ENCODE peak calls at places on chromosome 9, in six cellular contexts. One of them, this sample, is unnamed.

GRCh38 chr9:21889673-21890072 is 87.2 kb downstream of the MTAP start:
- DNase-seq in pancreas: no peak
- DNase-seq in Karpas-422: no peak
- DNase-seq in effector memory CD4-positive, alpha-beta T cell: no peak
- DNase-seq in mammary epithelial cell: no peak
- DNase-seq in left ventricle myocardium inferior: no peak
- DNase-seq in this sample: no peak

GRCh38 chr9:135990468-135991429 is 29.6 kb upstream of the UBAC1 start:
- DNase-seq in Karpas-422: peak; percentile 85
- DNase-seq in left ventricle myocardium inferior: no peak
- DNase-seq in pancreas: peak; percentile 61
- DNase-seq in effector memory CD4-positive, alpha-beta T cell: peak; percentile 59
- DNase-seq in mammary epithelial cell: peak; percentile 27
- DNase-seq in this sample: no peak

GRCh38 chr9:882416-882931 is 41.0 kb downstream of the DMRT1 start:
- DNase-seq in mammary epithelial cell: no peak
- DNase-seq in pancreas: no peak
- DNase-seq in left ventricle myocardium inferior: no peak
- DNase-seq in Karpas-422: no peak
- DNase-seq in effector memory CD4-positive, alpha-beta T cell: no peak
- DNase-seq in this sample: no peak

GRCh38 chr9:71742703-71743102 is 25.6 kb downstream of the CEMIP2 start:
- DNase-seq in Karpas-422: no peak
- DNase-seq in mammary epithelial cell: no peak
- DNase-seq in left ventricle myocardium inferior: no peak
- DNase-seq in effector memory CD4-positive, alpha-beta T cell: no peak
- DNase-seq in pancreas: no peak
- DNase-seq in this sample: no peak

GRCh38 chr9:72371151-72371550 is 6.1 kb upstream of the ZFAND5 start:
- DNase-seq in mammary epithelial cell: no peak
- DNase-seq in left ventricle myocardium inferior: no peak
- DNase-seq in pancreas: no peak
- DNase-seq in effector memory CD4-positive, alpha-beta T cell: no peak
- DNase-seq in Karpas-422: no peak
- DNase-seq in this sample: no peak

GRCh38 chr9:33225319-33226152 is 14.4 kb upstream of the SPINK4 start:
- DNase-seq in mammary epithelial cell: peak; percentile 63
- DNase-seq in effector memory CD4-positive, alpha-beta T cell: peak; percentile 34
- DNase-seq in left ventricle myocardium inferior: no peak
- DNase-seq in Karpas-422: peak; percentile 87
- DNase-seq in pancreas: no peak
- DNase-seq in this sample: peak; percentile 4

GRCh38 chr9:90034071-90034470 is 429.3 kb downstream of the GADD45G start:
- DNase-seq in mammary epithelial cell: no peak
- DNase-seq in Karpas-422: no peak
- DNase-seq in effector memory CD4-positive, alpha-beta T cell: no peak
- DNase-seq in pancreas: no peak
- DNase-seq in left ventricle myocardium inferior: no peak
- DNase-seq in this sample: no peak

GRCh38 chr9:127919253-127919815 is 2.5 kb upstream of the ST6GALNAC4 start:
- DNase-seq in mammary epithelial cell: peak; percentile 99
- DNase-seq in effector memory CD4-positive, alpha-beta T cell: no peak
- DNase-seq in Karpas-422: no peak
- DNase-seq in pancreas: peak; percentile 88
- DNase-seq in left ventricle myocardium inferior: peak; percentile 82
- DNase-seq in this sample: no peak

GRCh38 chr9:116191757-116192415 is 38.3 kb downstream of the PAPPA start:
- DNase-seq in Karpas-422: no peak
- DNase-seq in left ventricle myocardium inferior: no peak
- DNase-seq in pancreas: no peak
- DNase-seq in mammary epithelial cell: no peak
- DNase-seq in effector memory CD4-positive, alpha-beta T cell: no peak
- DNase-seq in this sample: no peak

GRCh38 chr9:124259273-124260078 is 1.7 kb downstream of the NEK6 start:
- DNase-seq in pancreas: peak; percentile 88
- DNase-seq in left ventricle myocardium inferior: peak; percentile 70
- DNase-seq in mammary epithelial cell: peak; percentile 75
- DNase-seq in effector memory CD4-positive, alpha-beta T cell: no peak
- DNase-seq in Karpas-422: peak; percentile 78
- DNase-seq in this sample: no peak

GRCh38 chr9:81108391-81108790 is 581.0 kb downstream of the TLE1 start:
- DNase-seq in left ventricle myocardium inferior: no peak
- DNase-seq in mammary epithelial cell: peak; percentile 56
- DNase-seq in effector memory CD4-positive, alpha-beta T cell: no peak
- DNase-seq in Karpas-422: no peak
- DNase-seq in pancreas: no peak
- DNase-seq in this sample: no peak

GRCh38 chr9:108956627-108957026 is 22.4 kb downstream of the ABITRAM start:
- DNase-seq in effector memory CD4-positive, alpha-beta T cell: no peak
- DNase-seq in Karpas-422: no peak
- DNase-seq in mammary epithelial cell: no peak
- DNase-seq in left ventricle myocardium inferior: no peak
- DNase-seq in pancreas: no peak
- DNase-seq in this sample: no peak

GRCh38 chr9:124795881-124796415 is 19.0 kb downstream of the OLFML2A start:
- DNase-seq in left ventricle myocardium inferior: peak; percentile 48
- DNase-seq in pancreas: no peak
- DNase-seq in Karpas-422: no peak
- DNase-seq in effector memory CD4-positive, alpha-beta T cell: no peak
- DNase-seq in mammary epithelial cell: no peak
- DNase-seq in this sample: no peak

GRCh38 chr9:35962126-35962906 is 4.4 kb upstream of the OR2S2 start:
- DNase-seq in mammary epithelial cell: no peak
- DNase-seq in pancreas: no peak
- DNase-seq in Karpas-422: no peak
- DNase-seq in effector memory CD4-positive, alpha-beta T cell: no peak
- DNase-seq in left ventricle myocardium inferior: peak; percentile 45
- DNase-seq in this sample: no peak

GRCh38 chr9:113622600-113623400 is 159.3 kb downstream of the RGS3 start:
- DNase-seq in left ventricle myocardium inferior: no peak
- DNase-seq in mammary epithelial cell: peak; percentile 90
- DNase-seq in effector memory CD4-positive, alpha-beta T cell: no peak
- DNase-seq in pancreas: no peak
- DNase-seq in Karpas-422: peak; percentile 95
- DNase-seq in this sample: peak; percentile 2

GRCh38 chr9:106862115-106862945 is 636 bp upstream of the ZNF462 start:
- DNase-seq in left ventricle myocardium inferior: no peak
- DNase-seq in mammary epithelial cell: peak; percentile 42
- DNase-seq in pancreas: no peak
- DNase-seq in Karpas-422: no peak
- DNase-seq in effector memory CD4-positive, alpha-beta T cell: no peak
- DNase-seq in this sample: no peak

GRCh38 chr9:35859310-35859994 is 10.7 kb downstream of the OR13J1 start:
- DNase-seq in Karpas-422: no peak
- DNase-seq in mammary epithelial cell: peak; percentile 16
- DNase-seq in left ventricle myocardium inferior: no peak
- DNase-seq in effector memory CD4-positive, alpha-beta T cell: no peak
- DNase-seq in pancreas: no peak
- DNase-seq in this sample: no peak

GRCh38 chr9:120735009-120735408 is 20.7 kb upstream of the MEGF9 start:
- DNase-seq in Karpas-422: peak; percentile 64
- DNase-seq in mammary epithelial cell: no peak
- DNase-seq in effector memory CD4-positive, alpha-beta T cell: no peak
- DNase-seq in left ventricle myocardium inferior: no peak
- DNase-seq in pancreas: no peak
- DNase-seq in this sample: no peak
- H3K27ac ChIP-seq in Karpas-422: peak overlapping the region; percentile 99
- H3K27ac ChIP-seq in mammary epithelial cell: no peak overlapping the region
- H3K27ac ChIP-seq in effector memory CD4-positive, alpha-beta T cell: no peak overlapping the region
- H3K27ac ChIP-seq in left ventricle myocardium inferior: peak overlapping the region; percentile 53
- H3K27ac ChIP-seq in pancreas: no peak overlapping the region
- H3K27ac ChIP-seq in this sample: no peak overlapping the region

GRCh38 chr9:28444637-28445036 is 871.4 kb upstream of the C9orf72 start:
- DNase-seq in pancreas: no peak
- DNase-seq in Karpas-422: no peak
- DNase-seq in effector memory CD4-positive, alpha-beta T cell: no peak
- DNase-seq in mammary epithelial cell: no peak
- DNase-seq in left ventricle myocardium inferior: no peak
- DNase-seq in this sample: no peak
- H3K27ac ChIP-seq in pancreas: no peak overlapping the region
- H3K27ac ChIP-seq in Karpas-422: no peak overlapping the region
- H3K27ac ChIP-seq in effector memory CD4-positive, alpha-beta T cell: no peak overlapping the region
- H3K27ac ChIP-seq in mammary epithelial cell: no peak overlapping the region
- H3K27ac ChIP-seq in left ventricle myocardium inferior: no peak overlapping the region
- H3K27ac ChIP-seq in this sample: no peak overlapping the region

DNA sequence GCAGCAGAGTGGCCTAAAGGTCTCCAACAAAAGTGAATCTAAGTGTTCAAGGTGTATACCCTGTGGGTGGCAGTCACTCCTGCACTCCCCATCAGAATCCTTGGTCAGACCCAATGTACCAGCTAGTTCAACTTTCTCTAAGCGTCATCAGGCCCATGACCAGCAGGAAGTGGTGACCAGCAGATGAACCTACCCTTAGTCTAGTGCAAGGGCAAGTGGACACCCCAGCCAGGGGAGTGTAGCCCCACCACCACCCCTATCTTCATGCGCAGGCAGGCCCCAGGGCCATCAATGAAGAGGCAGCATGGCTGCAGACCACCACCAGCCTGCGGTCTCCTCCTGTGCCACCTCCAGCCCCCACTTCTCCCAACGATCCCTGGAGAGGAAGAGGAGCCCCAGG is 213.1 kb downstream of the AGTPBP1 start:
- DNase-seq in Karpas-422: no peak
- DNase-seq in effector memory CD4-positive, alpha-beta T cell: no peak
- DNase-seq in pancreas: no peak
- DNase-seq in mammary epithelial cell: no peak
- DNase-seq in left ventricle myocardium inferior: no peak
- DNase-seq in this sample: no peak
- H3K27ac ChIP-seq in Karpas-422: no peak overlapping the region
- H3K27ac ChIP-seq in effector memory CD4-positive, alpha-beta T cell: no peak overlapping the region
- H3K27ac ChIP-seq in pancreas: no peak overlapping the region
- H3K27ac ChIP-seq in mammary epithelial cell: no peak overlapping the region
- H3K27ac ChIP-seq in left ventricle myocardium inferior: peak overlapping the region; percentile 87
- H3K27ac ChIP-seq in this sample: peak overlapping the region; percentile 100

GRCh38 chr9:133864011-133864410 is 125.9 kb upstream of the SARDH start:
- DNase-seq in mammary epithelial cell: no peak
- DNase-seq in left ventricle myocardium inferior: no peak
- DNase-seq in Karpas-422: no peak
- DNase-seq in effector memory CD4-positive, alpha-beta T cell: no peak
- DNase-seq in pancreas: no peak
- DNase-seq in this sample: no peak
- H3K27ac ChIP-seq in mammary epithelial cell: no peak overlapping the region
- H3K27ac ChIP-seq in left ventricle myocardium inferior: no peak overlapping the region
- H3K27ac ChIP-seq in Karpas-422: no peak overlapping the region
- H3K27ac ChIP-seq in effector memory CD4-positive, alpha-beta T cell: no peak overlapping the region
- H3K27ac ChIP-seq in pancreas: no peak overlapping the region
- H3K27ac ChIP-seq in this sample: no peak overlapping the region

DNA sequence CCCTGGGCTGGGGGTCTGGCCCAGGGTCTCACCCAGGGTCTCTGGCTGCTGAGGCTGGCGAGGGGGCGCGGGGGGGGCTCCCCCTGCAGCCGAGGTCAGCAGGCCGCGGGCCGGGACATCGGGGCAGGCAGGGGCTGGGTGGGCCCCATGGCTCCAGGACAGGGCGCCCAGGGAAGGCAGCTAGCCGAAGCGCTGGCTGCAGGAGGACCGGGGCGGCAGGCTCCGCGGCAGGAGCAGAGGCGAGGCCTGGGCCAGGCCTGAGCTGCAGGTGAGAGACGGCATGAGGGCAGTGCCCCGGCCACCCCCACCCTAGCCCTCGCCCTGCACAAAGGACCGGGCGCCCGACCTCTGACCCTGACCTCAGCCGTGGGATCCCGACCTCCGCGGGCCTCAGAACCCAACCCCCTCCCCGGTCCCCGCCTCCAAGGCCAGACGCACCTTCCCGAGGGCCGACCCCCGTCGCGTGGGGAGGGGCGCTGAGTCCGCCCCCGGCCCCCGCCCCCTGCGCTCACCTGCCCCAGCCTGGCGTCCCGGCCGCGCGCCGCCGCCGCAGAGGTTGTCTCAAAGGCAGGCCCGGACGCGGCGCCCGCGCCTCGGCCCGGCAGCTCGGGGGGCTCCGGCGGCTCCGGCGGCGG is 446 bp downstream of the RNF208 start:
- DNase-seq in pancreas: peak; percentile 71
- DNase-seq in mammary epithelial cell: no peak
- DNase-seq in left ventricle myocardium inferior: no peak
- DNase-seq in Karpas-422: no peak
- DNase-seq in effector memory CD4-positive, alpha-beta T cell: no peak
- DNase-seq in this sample: no peak
- H3K27ac ChIP-seq in pancreas: no peak overlapping the region
- H3K27ac ChIP-seq in mammary epithelial cell: no peak overlapping the region
- H3K27ac ChIP-seq in left ventricle myocardium inferior: peak overlapping the region; percentile 84
- H3K27ac ChIP-seq in Karpas-422: no peak overlapping the region
- H3K27ac ChIP-seq in effector memory CD4-positive, alpha-beta T cell: no peak overlapping the region
- H3K27ac ChIP-seq in this sample: no peak overlapping the region

GRCh38 chr9:36988848-36989247 is 45.2 kb downstream of the PAX5 start:
- DNase-seq in pancreas: no peak
- DNase-seq in effector memory CD4-positive, alpha-beta T cell: no peak
- DNase-seq in left ventricle myocardium inferior: no peak
- DNase-seq in Karpas-422: no peak
- DNase-seq in mammary epithelial cell: no peak
- DNase-seq in this sample: no peak
- H3K27ac ChIP-seq in pancreas: no peak overlapping the region
- H3K27ac ChIP-seq in effector memory CD4-positive, alpha-beta T cell: no peak overlapping the region
- H3K27ac ChIP-seq in left ventricle myocardium inferior: no peak overlapping the region
- H3K27ac ChIP-seq in Karpas-422: no peak overlapping the region
- H3K27ac ChIP-seq in mammary epithelial cell: no peak overlapping the region
- H3K27ac ChIP-seq in this sample: no peak overlapping the region